ENCODE peak calls at places on chromosomes 7 and 10, in nine cellular contexts. V is cardiac muscle cell, U is Peyer's patch, E is aorta, M is GM06990, S is pancreas, R is bronchial epithelial cell, T is endodermal cell, B is lower lobe of right lung. F is an unnamed sample.

GRCh38 chr7:139035588-139036353 is at the start of gene ZC3HAV1L:
- DNase-seq in V (peak), U (no peak), E (peak), M (peak), S (peak), R (peak), T (peak), B (peak), F (peak)

GRCh38 chr7:66505531-66506451 is 122.9 kb upstream of the KCTD7 start:
- DNase-seq in V (peak), U (no peak), E (no peak), M (no peak), S (no peak), R (no peak), T (no peak), B (peak), F (no peak)

GRCh38 chr7:95725170-95725569 is 47.2 kb upstream of the DYNC1I1 start:
- DNase-seq in V (no peak), U (no peak), E (no peak), M (no peak), S (no peak), R (no peak), T (no peak), B (no peak), F (no peak)

GRCh38 chr10:44998146-44998631 is 2.5 kb upstream of the ZNF22 start:
- DNase-seq in V (peak), U (no peak), E (no peak), M (no peak), S (peak), R (no peak), T (no peak), B (no peak), F (no peak)

GRCh38 chr7:141754939-141755338 is 9.0 kb upstream of the TAS2R3 start:
- DNase-seq in V (peak), U (no peak), E (no peak), M (no peak), S (no peak), R (peak), T (peak), B (no peak), F (no peak)

GRCh38 chr7:90834771-90835170 is 238.7 kb downstream of the CDK14 start:
- DNase-seq in V (no peak), U (no peak), E (no peak), M (no peak), S (no peak), R (no peak), T (no peak), B (no peak), F (no peak)

GRCh38 chr10:21494221-21495001 is 31.1 kb downstream of the SKIDA1 start:
- DNase-seq in V (peak), U (no peak), E (no peak), M (peak), S (no peak), R (no peak), T (peak), B (peak), F (no peak)

GRCh38 chr10:110649652-110650264 is 5.6 kb downstream of the RBM20 start:
- DNase-seq in V (no peak), U (no peak), E (no peak), M (no peak), S (no peak), R (no peak), T (no peak), B (no peak), F (no peak)

GRCh38 chr10:62195675-62195926 is 73.0 kb downstream of the RTKN2 start:
- DNase-seq in V (no peak), U (no peak), E (no peak), M (no peak), S (no peak), R (no peak), T (no peak), B (no peak), F (no peak)

GRCh38 chr10:7479861-7480598 is 69.2 kb upstream of the SFMBT2 start:
- DNase-seq in V (no peak), U (no peak), E (no peak), M (no peak), S (no peak), R (no peak), T (no peak), B (no peak), F (peak)

GRCh38 chr7:70132802-70133201 is 534.5 kb downstream of the AUTS2 start:
- DNase-seq in V (no peak), U (no peak), E (no peak), M (no peak), S (no peak), R (no peak), T (no peak), B (no peak), F (no peak)

GRCh38 chr7:110386914-110387313 is 704.0 kb upstream of the LRRN3 start:
- DNase-seq in V (no peak), U (no peak), E (no peak), M (no peak), S (no peak), R (peak), T (no peak), B (no peak), F (no peak)

GRCh38 chr10:108039821-108040584 is 875.5 kb upstream of the SORCS1 start:
- DNase-seq in V (no peak), U (no peak), E (no peak), M (no peak), S (no peak), R (peak), T (peak), B (no peak), F (no peak)

DNA sequence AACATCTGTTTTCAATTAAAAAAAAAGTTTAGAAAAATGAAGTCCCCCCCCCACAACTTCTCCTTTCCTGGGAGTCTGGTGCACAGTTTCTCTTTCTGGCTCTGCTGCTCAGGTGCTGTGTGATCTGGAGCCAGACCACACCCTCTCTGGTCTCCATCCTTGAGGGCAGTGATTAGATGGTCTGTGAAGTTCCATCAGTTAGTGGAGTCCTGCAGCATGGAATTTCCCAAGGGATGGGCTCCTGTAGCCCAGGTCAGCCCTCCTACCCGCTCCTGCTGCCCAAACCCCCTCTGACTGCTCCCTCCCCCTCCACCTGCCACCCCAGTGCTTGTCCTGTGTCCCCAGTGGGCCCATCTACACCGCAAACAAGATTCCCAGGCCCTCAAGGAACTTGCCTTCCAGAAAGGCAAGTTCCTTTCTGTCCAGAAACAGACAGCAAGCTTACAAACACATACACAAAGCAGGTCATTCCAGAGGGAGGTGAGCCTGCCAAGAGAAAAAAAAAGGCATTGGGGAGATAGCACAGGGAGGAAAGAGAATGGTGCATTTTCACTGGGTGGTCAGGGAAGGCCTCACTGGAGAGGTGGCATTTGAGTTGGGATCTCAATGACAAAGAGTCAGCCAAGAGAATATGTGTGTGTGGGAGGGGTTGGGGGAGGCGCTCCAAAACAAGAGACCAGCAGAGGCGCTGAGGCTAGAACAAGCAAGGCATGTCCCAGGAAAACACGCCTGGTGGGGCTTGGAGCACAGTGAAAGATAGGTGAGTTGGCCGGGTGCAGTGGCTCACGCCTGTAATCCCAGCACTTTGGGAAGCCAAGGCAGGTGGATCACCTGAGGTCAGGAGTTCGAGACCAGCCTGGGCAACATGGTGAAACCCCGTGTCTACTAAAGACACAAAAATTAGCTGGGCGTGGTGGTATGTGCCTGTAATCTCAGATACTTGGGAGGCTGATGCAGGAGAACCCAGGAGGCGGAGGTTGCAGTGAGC is 49.5 kb upstream of the SLC29A3 start:
- DNase-seq in V (peak), U (no peak), E (no peak), M (no peak), S (no peak), R (peak), T (peak), B (no peak), F (no peak)
- H3K4me3 ChIP-seq in V (no peak), U (no peak), E (no peak), M (no peak), S (no peak), R (no peak), T (no peak), B (no peak), F (no peak)

DNA sequence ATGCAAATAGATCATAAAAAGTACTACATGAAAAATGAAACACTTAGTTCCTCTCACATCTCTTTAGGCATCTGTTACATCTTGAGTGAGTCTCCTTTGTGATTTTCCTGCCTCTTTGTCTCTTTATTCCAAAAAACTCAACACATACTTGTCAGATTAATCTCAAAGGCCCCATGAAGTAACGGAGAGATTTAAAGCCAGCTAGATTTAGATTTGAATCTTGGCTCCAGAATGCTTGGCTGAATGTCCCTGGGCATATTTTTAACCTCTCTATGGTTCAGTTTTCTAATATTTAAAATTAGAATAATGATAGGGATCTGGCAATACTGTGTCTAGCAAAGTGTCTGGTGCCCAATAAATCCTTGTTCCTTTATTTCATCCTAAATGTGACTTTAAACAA is 140.0 kb downstream of the DGKB start:
- DNase-seq in V (no peak), U (no peak), E (no peak), M (no peak), S (no peak), R (no peak), T (no peak), B (no peak), F (no peak)
- H3K4me3 ChIP-seq in V (no peak), U (no peak), E (no peak), M (no peak), S (no peak), R (no peak), T (no peak), B (no peak), F (no peak)

DNA sequence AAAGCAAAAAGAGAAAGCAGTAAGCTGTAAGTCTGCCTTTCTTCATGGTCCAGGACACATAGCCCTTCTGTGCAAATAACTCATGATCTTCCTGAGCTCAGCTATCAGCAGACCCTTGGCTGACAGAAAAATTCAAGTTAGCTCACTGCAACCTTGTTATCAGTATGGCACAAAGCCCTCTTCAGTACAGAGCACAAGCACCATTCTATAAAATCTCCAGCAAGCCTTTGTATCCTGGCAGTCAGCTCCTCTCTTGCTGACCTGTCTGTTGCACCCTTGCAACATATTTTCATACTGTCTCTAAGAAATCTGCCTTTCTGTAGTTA is 29.4 kb downstream of the WASL start:
- DNase-seq in V (peak), U (no peak), E (no peak), M (no peak), S (no peak), R (no peak), T (no peak), B (no peak), F (no peak)
- H3K4me3 ChIP-seq in V (no peak), U (no peak), E (no peak), M (no peak), S (no peak), R (no peak), T (no peak), B (no peak), F (no peak)

GRCh38 chr7:131235489-131236317 is 92.0 kb upstream of the MKLN1 start:
- DNase-seq in V (peak), U (peak), E (peak), M (no peak), S (no peak), R (peak), T (peak), B (no peak), F (peak)
- H3K4me3 ChIP-seq in V (no peak), U (no peak), E (no peak), M (no peak), S (no peak), R (no peak), T (no peak), B (no peak), F (no peak)

GRCh38 chr10:106919798-106920382 is 244.6 kb downstream of the SORCS1 start:
- DNase-seq in V (no peak), U (no peak), E (no peak), M (peak), S (no peak), R (no peak), T (peak), B (no peak), F (no peak)
- H3K4me3 ChIP-seq in V (no peak), U (no peak), E (no peak), M (no peak), S (no peak), R (no peak), T (no peak), B (no peak), F (no peak)